ENCODE peak calls at places on chromosomes 3 and 15, in four cellular contexts. A is Panc1, I is LoVo, L is lung. M is an unnamed sample.

GRCh38 chr3:35932995-35933394 is 293.7 kb downstream of the ARPP21 start:
- DNase-seq in L (no peak), A (no peak), I (peak; percentile 56), M (peak; percentile 93)

GRCh38 chr3:129657261-129658046 is 51.0 kb upstream of the PLXND1 start:
- DNase-seq in I (no peak), A (no peak), L (no peak), M (no peak)

GRCh38 chr3:194255252-194256039 is 95.7 kb downstream of the CPN2 start:
- DNase-seq in A (no peak), I (no peak), L (peak; percentile 77), M (no peak)

GRCh38 chr3:27349832-27350231 is 19.4 kb downstream of the NEK10 start:
- DNase-seq in L (no peak), I (no peak), A (no peak), M (no peak)

GRCh38 chr15:35450492-35450891 is 95.5 kb downstream of the DPH6 start:
- DNase-seq in L (no peak), A (no peak), I (no peak), M (no peak)

GRCh38 chr3:58621086-58621830 is 44.1 kb upstream of the FAM107A start:
- DNase-seq in L (no peak), I (no peak), A (no peak), M (no peak)

GRCh38 chr3:105676621-105677300 is 192.1 kb downstream of the CBLB start:
- DNase-seq in L (no peak), I (no peak), A (no peak), M (no peak)

GRCh38 chr3:37266809-37267208 is 92.4 kb upstream of the LRRFIP2 start:
- DNase-seq in A (no peak), L (no peak), I (no peak), M (no peak)

GRCh38 chr3:12246758-12247157 is 42.1 kb upstream of the PPARG start:
- DNase-seq in I (no peak), A (no peak), L (no peak), M (no peak)

M was measured in SW 1271.